ENCODE peak calls at places on chromosomes 16 and 17, in six cellular contexts. One of them, this sample, is unnamed. For H3K4me1, the result is how much of the 10 kb centered on the place peaks cover.

GRCh38 chr16:74146643-74147042 is 150.0 kb upstream of the PSMD7 start:
- DNase-seq in keratinocyte: no peak
- DNase-seq in GM23248: no peak
- DNase-seq in H9: no peak
- DNase-seq in effector memory CD4-positive, alpha-beta T cell: no peak
- DNase-seq in CD8-positive, alpha-beta memory T cell: no peak
- DNase-seq in this sample: no peak

GRCh38 chr16:72818286-72818845 is 229.6 kb downstream of the ZFHX3 start:
- DNase-seq in keratinocyte: no peak
- DNase-seq in GM23248: no peak
- DNase-seq in H9: no peak
- DNase-seq in effector memory CD4-positive, alpha-beta T cell: no peak
- DNase-seq in CD8-positive, alpha-beta memory T cell: no peak
- DNase-seq in this sample: no peak

GRCh38 chr17:38421224-38421841 is 6.9 kb upstream of the ARHGAP23 start:
- DNase-seq in keratinocyte: no peak
- DNase-seq in GM23248: peak
- DNase-seq in H9: peak
- DNase-seq in effector memory CD4-positive, alpha-beta T cell: no peak
- DNase-seq in CD8-positive, alpha-beta memory T cell: no peak
- DNase-seq in this sample: no peak

GRCh38 chr16:70715860-70716357 is 30.1 kb upstream of the MTSS2 start:
- DNase-seq in keratinocyte: no peak
- DNase-seq in GM23248: peak
- DNase-seq in H9: no peak
- DNase-seq in effector memory CD4-positive, alpha-beta T cell: no peak
- DNase-seq in CD8-positive, alpha-beta memory T cell: no peak
- DNase-seq in this sample: no peak

GRCh38 chr17:3911271-3912053 is 4.8 kb downstream of the P2RX1 start:
- DNase-seq in keratinocyte: no peak
- DNase-seq in GM23248: no peak
- DNase-seq in H9: peak
- DNase-seq in effector memory CD4-positive, alpha-beta T cell: peak
- DNase-seq in CD8-positive, alpha-beta memory T cell: peak
- DNase-seq in this sample: no peak

GRCh38 chr17:60941028-60941427 is 263.4 kb downstream of the BCAS3 start:
- DNase-seq in keratinocyte: no peak
- DNase-seq in GM23248: peak
- DNase-seq in H9: no peak
- DNase-seq in effector memory CD4-positive, alpha-beta T cell: no peak
- DNase-seq in CD8-positive, alpha-beta memory T cell: no peak
- DNase-seq in this sample: no peak

GRCh38 chr17:14813649-14814048 is 451.5 kb downstream of the PMP22 start:
- DNase-seq in keratinocyte: no peak
- DNase-seq in GM23248: no peak
- DNase-seq in H9: peak
- DNase-seq in effector memory CD4-positive, alpha-beta T cell: no peak
- DNase-seq in CD8-positive, alpha-beta memory T cell: no peak
- DNase-seq in this sample: no peak

GRCh38 chr16:66935319-66936011 is at the start of gene CES2:
- DNase-seq in keratinocyte: peak
- DNase-seq in GM23248: peak
- DNase-seq in H9: no peak
- DNase-seq in effector memory CD4-positive, alpha-beta T cell: no peak
- DNase-seq in CD8-positive, alpha-beta memory T cell: no peak
- DNase-seq in this sample: peak

GRCh38 chr17:70171159-70171558 is 1.8 kb downstream of the KCNJ2 start:
- DNase-seq in keratinocyte: no peak
- DNase-seq in GM23248: no peak
- DNase-seq in H9: no peak
- DNase-seq in effector memory CD4-positive, alpha-beta T cell: no peak
- DNase-seq in CD8-positive, alpha-beta memory T cell: no peak
- DNase-seq in this sample: no peak

GRCh38 chr17:38609280-38610031 is 3.7 kb upstream of the SRCIN1 start:
- DNase-seq in keratinocyte: no peak
- DNase-seq in GM23248: no peak
- DNase-seq in H9: peak
- DNase-seq in effector memory CD4-positive, alpha-beta T cell: no peak
- DNase-seq in CD8-positive, alpha-beta memory T cell: no peak
- DNase-seq in this sample: no peak

GRCh38 chr17:5667871-5668270 is 83.6 kb upstream of the NLRP1 start:
- DNase-seq in keratinocyte: no peak
- DNase-seq in GM23248: peak
- DNase-seq in H9: peak
- DNase-seq in effector memory CD4-positive, alpha-beta T cell: no peak
- DNase-seq in CD8-positive, alpha-beta memory T cell: no peak
- DNase-seq in this sample: no peak

GRCh38 chr16:68416057-68417046 is 32.0 kb downstream of the SMPD3 start:
- DNase-seq in keratinocyte: no peak
- DNase-seq in GM23248: no peak
- DNase-seq in H9: no peak
- DNase-seq in effector memory CD4-positive, alpha-beta T cell: no peak
- DNase-seq in CD8-positive, alpha-beta memory T cell: no peak
- DNase-seq in this sample: peak

GRCh38 chr16:88888778-88889387 is 22.4 kb upstream of the PABPN1L start:
- DNase-seq in keratinocyte: no peak
- DNase-seq in GM23248: peak
- DNase-seq in H9: no peak
- DNase-seq in effector memory CD4-positive, alpha-beta T cell: no peak
- DNase-seq in CD8-positive, alpha-beta memory T cell: no peak
- DNase-seq in this sample: no peak

GRCh38 chr17:82356845-82357355 is 2.1 kb upstream of the TEX19 start:
- DNase-seq in keratinocyte: no peak
- DNase-seq in GM23248: no peak
- DNase-seq in H9: peak
- DNase-seq in effector memory CD4-positive, alpha-beta T cell: no peak
- DNase-seq in CD8-positive, alpha-beta memory T cell: no peak
- DNase-seq in this sample: peak

GRCh38 chr17:73976147-73976546 is 227.3 kb upstream of the RPL38 start:
- DNase-seq in keratinocyte: no peak
- DNase-seq in GM23248: no peak
- DNase-seq in H9: no peak
- DNase-seq in effector memory CD4-positive, alpha-beta T cell: no peak
- DNase-seq in CD8-positive, alpha-beta memory T cell: no peak
- DNase-seq in this sample: no peak

GRCh38 chr17:17151962-17152361 is 54.2 kb downstream of the PLD6 start:
- DNase-seq in keratinocyte: no peak
- DNase-seq in GM23248: peak
- DNase-seq in H9: no peak
- DNase-seq in effector memory CD4-positive, alpha-beta T cell: no peak
- DNase-seq in CD8-positive, alpha-beta memory T cell: no peak
- DNase-seq in this sample: no peak

GRCh38 chr16:3652373-3653037 is 2.0 kb upstream of the DNASE1 start:
- DNase-seq in keratinocyte: no peak
- DNase-seq in GM23248: no peak
- DNase-seq in H9: no peak
- DNase-seq in effector memory CD4-positive, alpha-beta T cell: no peak
- DNase-seq in CD8-positive, alpha-beta memory T cell: no peak
- DNase-seq in this sample: no peak
- H3K27ac ChIP-seq in keratinocyte: no peak
- H3K27ac ChIP-seq in GM23248: no peak
- H3K27ac ChIP-seq in H9: no peak
- H3K27ac ChIP-seq in effector memory CD4-positive, alpha-beta T cell: no peak
- H3K27ac ChIP-seq in CD8-positive, alpha-beta memory T cell: no peak
- H3K27ac ChIP-seq in this sample: peak

GRCh38 chr16:50593410-50594139 is 45.4 kb downstream of the NKD1 start:
- DNase-seq in keratinocyte: no peak
- DNase-seq in GM23248: no peak
- DNase-seq in H9: peak
- DNase-seq in effector memory CD4-positive, alpha-beta T cell: no peak
- DNase-seq in CD8-positive, alpha-beta memory T cell: no peak
- DNase-seq in this sample: no peak

GRCh38 chr16:50594332-50595260 is 46.4 kb downstream of the NKD1 start:
- DNase-seq in keratinocyte: no peak
- DNase-seq in GM23248: no peak
- DNase-seq in H9: no peak
- DNase-seq in effector memory CD4-positive, alpha-beta T cell: no peak
- DNase-seq in CD8-positive, alpha-beta memory T cell: no peak
- DNase-seq in this sample: peak

GRCh38 chr16:50597563-50598255 is 49.5 kb downstream of the NKD1 start:
- DNase-seq in keratinocyte: no peak
- DNase-seq in GM23248: no peak
- DNase-seq in H9: no peak
- DNase-seq in effector memory CD4-positive, alpha-beta T cell: no peak
- DNase-seq in CD8-positive, alpha-beta memory T cell: no peak
- DNase-seq in this sample: no peak

GRCh38 chr16:50596762-50597450 is 48.7 kb downstream of the NKD1 start:
- DNase-seq in keratinocyte: no peak
- DNase-seq in GM23248: no peak
- DNase-seq in H9: no peak
- DNase-seq in effector memory CD4-positive, alpha-beta T cell: no peak
- DNase-seq in CD8-positive, alpha-beta memory T cell: no peak
- DNase-seq in this sample: no peak

GRCh38 chr16:50595854-50596253 is 47.7 kb downstream of the NKD1 start:
- DNase-seq in keratinocyte: no peak
- DNase-seq in GM23248: no peak
- DNase-seq in H9: no peak
- DNase-seq in effector memory CD4-positive, alpha-beta T cell: no peak
- DNase-seq in CD8-positive, alpha-beta memory T cell: no peak
- DNase-seq in this sample: no peak
- H3K4me1 ChIP-seq in keratinocyte: under half
- H3K4me1 ChIP-seq in GM23248: under half
- H3K4me1 ChIP-seq in H9: under half
- H3K4me1 ChIP-seq in effector memory CD4-positive, alpha-beta T cell: under half
- H3K4me1 ChIP-seq in CD8-positive, alpha-beta memory T cell: under half
- H3K4me1 ChIP-seq in this sample: under half

GRCh38 chr17:39861235-39861634 is 2.9 kb downstream of the IKZF3 start:
- DNase-seq in keratinocyte: no peak
- DNase-seq in GM23248: no peak
- DNase-seq in H9: no peak
- DNase-seq in effector memory CD4-positive, alpha-beta T cell: no peak
- DNase-seq in CD8-positive, alpha-beta memory T cell: no peak
- DNase-seq in this sample: no peak
- H3K27ac ChIP-seq in keratinocyte: no peak
- H3K27ac ChIP-seq in GM23248: no peak
- H3K27ac ChIP-seq in H9: no peak
- H3K27ac ChIP-seq in effector memory CD4-positive, alpha-beta T cell: peak
- H3K27ac ChIP-seq in CD8-positive, alpha-beta memory T cell: peak
- H3K27ac ChIP-seq in this sample: no peak

GRCh38 chr16:28895609-28896008 is 17.3 kb downstream of the ATP2A1 start:
- DNase-seq in keratinocyte: no peak
- DNase-seq in GM23248: no peak
- DNase-seq in H9: no peak
- DNase-seq in effector memory CD4-positive, alpha-beta T cell: no peak
- DNase-seq in CD8-positive, alpha-beta memory T cell: no peak
- DNase-seq in this sample: no peak

GRCh38 chr16:28897826-28898225 is 19.5 kb downstream of the ATP2A1 start:
- DNase-seq in keratinocyte: no peak
- DNase-seq in GM23248: no peak
- DNase-seq in H9: no peak
- DNase-seq in effector memory CD4-positive, alpha-beta T cell: no peak
- DNase-seq in CD8-positive, alpha-beta memory T cell: no peak
- DNase-seq in this sample: no peak

GRCh38 chr16:28893291-28893690 is 15.0 kb downstream of the ATP2A1 start:
- DNase-seq in keratinocyte: no peak
- DNase-seq in GM23248: no peak
- DNase-seq in H9: no peak
- DNase-seq in effector memory CD4-positive, alpha-beta T cell: no peak
- DNase-seq in CD8-positive, alpha-beta memory T cell: no peak
- DNase-seq in this sample: no peak

GRCh38 chr16:28886945-28887344 is 8.7 kb downstream of the ATP2A1 start:
- DNase-seq in keratinocyte: no peak
- DNase-seq in GM23248: no peak
- DNase-seq in H9: no peak
- DNase-seq in effector memory CD4-positive, alpha-beta T cell: no peak
- DNase-seq in CD8-positive, alpha-beta memory T cell: no peak
- DNase-seq in this sample: no peak

DNA sequence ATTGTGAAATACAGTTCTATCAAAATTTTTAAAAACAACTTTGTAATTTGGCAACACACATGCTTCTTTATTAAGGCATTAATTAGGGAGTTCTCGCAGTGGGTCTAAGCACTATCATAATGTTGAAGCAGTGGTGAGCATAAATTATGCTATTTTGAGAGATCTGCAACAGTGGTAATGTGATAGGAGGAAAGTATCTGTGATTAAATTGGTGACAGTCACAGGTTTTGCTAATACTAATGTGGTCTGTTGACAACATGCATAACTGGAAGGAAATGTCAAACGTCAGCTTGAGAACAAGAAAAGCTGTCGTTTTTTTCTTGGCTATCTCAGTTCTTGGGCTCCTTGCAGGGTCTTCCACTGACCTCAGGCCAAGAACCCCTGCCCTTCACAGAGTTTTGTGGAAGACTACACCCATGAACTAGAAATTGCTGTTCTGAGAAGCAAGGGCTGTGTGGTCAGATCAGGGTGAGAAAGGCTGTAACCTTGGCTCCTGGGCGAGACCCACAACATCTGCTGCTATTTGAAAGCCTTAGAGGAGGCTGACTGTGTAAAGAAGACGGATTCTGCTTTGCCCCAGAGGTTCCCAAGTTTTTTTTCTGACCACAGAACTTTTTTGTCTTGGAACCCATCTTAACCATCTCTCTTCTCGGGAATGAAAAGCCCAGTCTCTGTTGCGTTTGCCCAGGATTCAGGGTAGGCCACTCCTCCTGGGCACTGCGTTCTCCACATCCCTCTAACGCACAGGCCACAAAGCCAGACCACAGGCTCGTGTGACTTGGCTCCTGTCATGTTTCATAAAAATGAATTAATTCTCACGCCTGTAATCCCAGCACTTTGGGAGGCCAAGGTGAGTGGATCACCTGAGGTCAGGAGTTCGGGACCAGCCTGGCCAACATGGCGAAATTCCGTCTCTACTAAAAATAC is 13.9 kb downstream of the ATP2A1 start:
- DNase-seq in keratinocyte: no peak
- DNase-seq in GM23248: no peak
- DNase-seq in H9: no peak
- DNase-seq in effector memory CD4-positive, alpha-beta T cell: no peak
- DNase-seq in CD8-positive, alpha-beta memory T cell: no peak
- DNase-seq in this sample: no peak
- H3K4me1 ChIP-seq in keratinocyte: under half
- H3K4me1 ChIP-seq in GM23248: under half
- H3K4me1 ChIP-seq in H9: under half
- H3K4me1 ChIP-seq in effector memory CD4-positive, alpha-beta T cell: under half
- H3K4me1 ChIP-seq in CD8-positive, alpha-beta memory T cell: under half
- H3K4me1 ChIP-seq in this sample: under half

GRCh38 chr16:85286970-85287814 is 174.9 kb upstream of the CIBAR2 start:
- DNase-seq in keratinocyte: no peak
- DNase-seq in GM23248: peak
- DNase-seq in H9: no peak
- DNase-seq in effector memory CD4-positive, alpha-beta T cell: no peak
- DNase-seq in CD8-positive, alpha-beta memory T cell: no peak
- DNase-seq in this sample: no peak
- H3K27ac ChIP-seq in keratinocyte: no peak
- H3K27ac ChIP-seq in GM23248: peak
- H3K27ac ChIP-seq in H9: no peak
- H3K27ac ChIP-seq in effector memory CD4-positive, alpha-beta T cell: no peak
- H3K27ac ChIP-seq in CD8-positive, alpha-beta memory T cell: peak
- H3K27ac ChIP-seq in this sample: no peak

DNA sequence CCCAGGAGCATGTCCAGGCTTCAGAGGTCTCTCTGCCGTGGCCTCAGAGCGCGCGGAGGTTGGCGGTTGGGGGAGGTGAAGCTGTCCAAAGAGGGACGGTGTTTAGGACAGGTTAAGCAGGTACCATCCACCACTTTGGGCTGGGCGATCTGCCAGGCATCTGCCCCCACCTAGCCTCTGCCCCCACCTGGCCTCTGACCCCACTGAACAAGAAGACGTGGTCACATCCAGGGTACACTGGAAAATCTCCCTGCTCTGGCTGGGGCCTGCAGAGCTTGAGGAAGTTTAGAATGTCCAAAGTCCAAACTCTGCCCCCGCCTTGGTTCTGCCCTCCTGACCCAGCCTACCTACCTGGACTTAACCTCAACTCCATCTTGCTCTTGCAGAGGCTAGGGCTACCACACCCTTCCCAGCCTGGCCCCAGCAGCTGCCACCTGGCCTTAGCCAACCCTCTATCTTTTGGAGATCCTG is 1.6 kb downstream of the ITGA3 start:
- DNase-seq in keratinocyte: no peak
- DNase-seq in GM23248: no peak
- DNase-seq in H9: no peak
- DNase-seq in effector memory CD4-positive, alpha-beta T cell: no peak
- DNase-seq in CD8-positive, alpha-beta memory T cell: no peak
- DNase-seq in this sample: no peak
- H3K4me1 ChIP-seq in keratinocyte: half or more
- H3K4me1 ChIP-seq in GM23248: half or more
- H3K4me1 ChIP-seq in H9: under half
- H3K4me1 ChIP-seq in effector memory CD4-positive, alpha-beta T cell: under half
- H3K4me1 ChIP-seq in CD8-positive, alpha-beta memory T cell: under half
- H3K4me1 ChIP-seq in this sample: under half